ENCODE peak calls at places on chromosomes 2 and 18, in four cellular contexts. F is effector CD4-positive, alpha-beta T cell; P is stimulated activated CD4-positive, alpha-beta T cell treated with anti-CD3 and anti-CD28 coated beads, Interleukin-15, amount 100 ng/mL, for 1 hour; Y is caudate nucleus. T is an unnamed sample.

GRCh38 chr2:121562269-121563176 is 31.8 kb downstream of the RNU4ATAC start:
- DNase-seq in F (no peak), P (no peak), Y (no peak), T (no peak)

GRCh38 chr2:28710545-28710944 is 41.1 kb upstream of the PPP1CB start:
- DNase-seq in F (no peak), P (no peak), Y (no peak), T (no peak)

GRCh38 chr2:21052044-21052443 is 8.2 kb upstream of the APOB start:
- DNase-seq in F (no peak), P (no peak), Y (no peak), T (no peak)

GRCh38 chr2:46915281-46915810 is at the start of gene MCFD2:
- DNase-seq in F (no peak), P (peak; percentile 5), Y (peak; percentile 86), T (no peak)

GRCh38 chr2:187994464-187995331 is 297.0 kb upstream of the GULP1 start:
- DNase-seq in F (no peak), P (no peak), Y (peak; percentile 72), T (no peak)

GRCh38 chr18:21740724-21741510 is at the start of gene MIB1:
- DNase-seq in F (peak; percentile 99), P (no peak), Y (peak; percentile 65), T (peak; percentile 99)

GRCh38 chr2:8644605-8645175 is 37.2 kb upstream of the ID2 start:
- DNase-seq in F (no peak), P (no peak), Y (no peak), T (no peak)

GRCh38 chr2:95332036-95332435 is 34.9 kb downstream of the KCNIP3 start:
- DNase-seq in F (no peak), P (no peak), Y (no peak), T (no peak)